ENCODE peak calls at places on chromosomes 5 and 9, in six cellular contexts. One of them, this sample, is unnamed.

GRCh38 chr9:109232449-109232848 is 65.4 kb upstream of the FRRS1L start:
- DNase-seq in tibial artery: no peak
- DNase-seq in mesendoderm: no peak
- DNase-seq in GM23248: peak; percentile 91
- DNase-seq in adipocyte: peak; percentile 30
- DNase-seq in RWPE2: no peak
- DNase-seq in this sample: no peak

GRCh38 chr9:113139225-113139829 is 11.5 kb upstream of the SLC31A2 start:
- DNase-seq in adipocyte: no peak
- DNase-seq in mesendoderm: no peak
- DNase-seq in tibial artery: no peak
- DNase-seq in RWPE2: no peak
- DNase-seq in GM23248: no peak
- DNase-seq in this sample: no peak

GRCh38 chr5:2284678-2285077 is 402.0 kb upstream of the IRX4 start:
- DNase-seq in adipocyte: no peak
- DNase-seq in RWPE2: no peak
- DNase-seq in GM23248: no peak
- DNase-seq in tibial artery: no peak
- DNase-seq in mesendoderm: no peak
- DNase-seq in this sample: no peak

GRCh38 chr9:132742821-132743311 is 72.6 kb downstream of the GTF3C4 start:
- DNase-seq in adipocyte: no peak
- DNase-seq in tibial artery: peak; percentile 47
- DNase-seq in mesendoderm: no peak
- DNase-seq in RWPE2: no peak
- DNase-seq in GM23248: no peak
- DNase-seq in this sample: peak; percentile 78

GRCh38 chr5:163579729-163580128 is 74.3 kb downstream of the MAT2B start:
- DNase-seq in adipocyte: no peak
- DNase-seq in GM23248: no peak
- DNase-seq in RWPE2: no peak
- DNase-seq in tibial artery: no peak
- DNase-seq in mesendoderm: no peak
- DNase-seq in this sample: no peak

GRCh38 chr5:80177236-80177635 is 78.6 kb downstream of the SERINC5 start:
- DNase-seq in adipocyte: no peak
- DNase-seq in RWPE2: no peak
- DNase-seq in GM23248: no peak
- DNase-seq in mesendoderm: no peak
- DNase-seq in tibial artery: no peak
- DNase-seq in this sample: no peak

GRCh38 chr9:72929542-72929941 is 23.3 kb downstream of the ALDH1A1 start:
- DNase-seq in RWPE2: no peak
- DNase-seq in mesendoderm: no peak
- DNase-seq in GM23248: no peak
- DNase-seq in tibial artery: no peak
- DNase-seq in adipocyte: no peak
- DNase-seq in this sample: no peak

GRCh38 chr5:178314066-178314660 is 81.6 kb upstream of the PHYKPL start:
- DNase-seq in mesendoderm: no peak
- DNase-seq in adipocyte: no peak
- DNase-seq in tibial artery: no peak
- DNase-seq in GM23248: no peak
- DNase-seq in RWPE2: peak; percentile 43
- DNase-seq in this sample: no peak

GRCh38 chr5:151454166-151454565 is 6.8 kb downstream of the SLC36A1 start:
- DNase-seq in tibial artery: no peak
- DNase-seq in adipocyte: peak; percentile 29
- DNase-seq in GM23248: no peak
- DNase-seq in RWPE2: no peak
- DNase-seq in mesendoderm: peak; percentile 21
- DNase-seq in this sample: peak; percentile 16

GRCh38 chr5:34915856-34916192 is 313 bp downstream of the BRIX1 start:
- DNase-seq in GM23248: peak; percentile 50
- DNase-seq in adipocyte: peak; percentile 47
- DNase-seq in tibial artery: no peak
- DNase-seq in RWPE2: no peak
- DNase-seq in mesendoderm: no peak
- DNase-seq in this sample: no peak

GRCh38 chr9:93193373-93193725 is 9.4 kb downstream of the WNK2 start:
- DNase-seq in mesendoderm: no peak
- DNase-seq in adipocyte: no peak
- DNase-seq in tibial artery: no peak
- DNase-seq in RWPE2: no peak
- DNase-seq in GM23248: no peak
- DNase-seq in this sample: peak; percentile 73

GRCh38 chr5:73948720-73949119 is 322.7 kb downstream of the ARHGEF28 start:
- DNase-seq in adipocyte: peak; percentile 43
- DNase-seq in mesendoderm: no peak
- DNase-seq in tibial artery: no peak
- DNase-seq in RWPE2: no peak
- DNase-seq in GM23248: peak; percentile 72
- DNase-seq in this sample: no peak

GRCh38 chr9:20981486-20981885 is 50.0 kb downstream of the HACD4 start:
- DNase-seq in mesendoderm: no peak
- DNase-seq in tibial artery: no peak
- DNase-seq in GM23248: peak; percentile 74
- DNase-seq in adipocyte: peak; percentile 88
- DNase-seq in RWPE2: no peak
- DNase-seq in this sample: no peak

GRCh38 chr9:120481248-120481647 is 98.7 kb downstream of the CDK5RAP2 start:
- DNase-seq in GM23248: peak; percentile 29
- DNase-seq in RWPE2: no peak
- DNase-seq in mesendoderm: no peak
- DNase-seq in adipocyte: no peak
- DNase-seq in tibial artery: no peak
- DNase-seq in this sample: no peak

GRCh38 chr9:113886003-113886324 is 9.9 kb downstream of the ZNF618 start:
- DNase-seq in mesendoderm: no peak
- DNase-seq in RWPE2: no peak
- DNase-seq in adipocyte: no peak
- DNase-seq in tibial artery: no peak
- DNase-seq in GM23248: peak; percentile 45
- DNase-seq in this sample: no peak

GRCh38 chr5:59810041-59810440 is 83.5 kb downstream of the PDE4D start:
- DNase-seq in mesendoderm: peak; percentile 58
- DNase-seq in GM23248: peak; percentile 77
- DNase-seq in tibial artery: peak; percentile 86
- DNase-seq in adipocyte: peak; percentile 91
- DNase-seq in RWPE2: peak; percentile 64
- DNase-seq in this sample: peak; percentile 49

GRCh38 chr5:73104326-73104725 is 16.0 kb upstream of the TMEM171 start:
- DNase-seq in adipocyte: no peak
- DNase-seq in RWPE2: no peak
- DNase-seq in GM23248: no peak
- DNase-seq in tibial artery: no peak
- DNase-seq in mesendoderm: no peak
- DNase-seq in this sample: no peak

GRCh38 chr5:93073547-93073946 is 507.5 kb downstream of the NR2F1-AS1 start:
- DNase-seq in RWPE2: no peak
- DNase-seq in tibial artery: no peak
- DNase-seq in GM23248: no peak
- DNase-seq in mesendoderm: peak; percentile 8
- DNase-seq in adipocyte: no peak
- DNase-seq in this sample: no peak

GRCh38 chr5:93076566-93076965 is 504.5 kb downstream of the NR2F1-AS1 start:
- DNase-seq in GM23248: no peak
- DNase-seq in RWPE2: no peak
- DNase-seq in tibial artery: no peak
- DNase-seq in adipocyte: no peak
- DNase-seq in mesendoderm: no peak
- DNase-seq in this sample: no peak

GRCh38 chr5:93076096-93076495 is 504.9 kb downstream of the NR2F1-AS1 start:
- DNase-seq in RWPE2: no peak
- DNase-seq in adipocyte: no peak
- DNase-seq in tibial artery: no peak
- DNase-seq in GM23248: peak; percentile 32
- DNase-seq in mesendoderm: no peak
- DNase-seq in this sample: no peak

GRCh38 chr5:93079046-93079445 is 502.0 kb downstream of the NR2F1-AS1 start:
- DNase-seq in mesendoderm: no peak
- DNase-seq in tibial artery: no peak
- DNase-seq in RWPE2: no peak
- DNase-seq in GM23248: no peak
- DNase-seq in adipocyte: no peak
- DNase-seq in this sample: no peak

DNA sequence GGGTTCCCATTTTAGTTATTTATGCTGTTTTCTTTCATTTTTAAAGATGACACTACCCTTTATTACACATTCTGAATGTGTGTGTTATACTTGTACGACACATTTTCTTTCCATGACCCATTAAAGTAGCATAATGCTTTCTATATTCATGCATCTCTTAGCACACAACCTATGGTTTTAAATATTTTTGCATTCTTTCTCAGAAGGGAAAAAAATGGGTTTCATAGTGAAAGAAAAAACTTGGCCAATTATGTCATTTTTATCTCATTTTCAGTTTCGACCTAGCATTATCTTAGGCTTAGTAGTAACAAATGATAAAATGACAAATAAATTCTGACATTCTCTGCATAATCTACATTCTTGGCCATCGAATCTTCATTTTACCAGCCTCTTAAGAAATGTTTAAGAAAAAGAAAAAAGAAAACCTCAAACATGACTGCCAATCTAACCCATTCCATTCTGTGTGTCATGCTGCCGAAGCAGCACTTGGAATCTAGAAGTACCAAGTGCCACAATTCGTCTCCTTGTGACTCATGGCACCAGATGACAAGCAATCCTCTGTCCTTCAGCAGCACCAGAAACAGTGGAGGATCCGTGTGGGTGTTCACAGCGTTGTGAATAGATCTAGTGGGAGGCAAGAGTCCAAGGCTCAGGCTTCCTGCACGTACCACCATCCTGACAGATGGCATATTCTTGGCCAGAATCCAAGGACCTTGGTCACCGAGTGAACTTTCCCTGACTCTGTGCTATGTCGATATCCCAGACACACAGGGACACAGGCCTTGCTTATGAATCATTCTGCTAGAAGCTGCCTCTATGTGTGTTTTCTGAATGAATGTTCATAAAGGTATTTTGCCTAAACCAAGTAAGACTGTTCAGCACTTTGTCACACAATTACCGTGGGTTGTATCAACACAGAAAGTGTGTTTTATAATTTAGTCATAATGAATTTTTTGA is 502.7 kb downstream of the NR2F1-AS1 start:
- DNase-seq in RWPE2: peak; percentile 79
- DNase-seq in GM23248: peak; percentile 97
- DNase-seq in adipocyte: peak; percentile 89
- DNase-seq in mesendoderm: peak; percentile 11
- DNase-seq in tibial artery: peak; percentile 67
- DNase-seq in this sample: no peak
- H3K4me3 ChIP-seq in RWPE2: no peak overlapping the region
- H3K4me3 ChIP-seq in GM23248: peak overlapping the region; percentile 47
- H3K4me3 ChIP-seq in adipocyte: peak overlapping the region; percentile 57
- H3K4me3 ChIP-seq in mesendoderm: no peak overlapping the region
- H3K4me3 ChIP-seq in tibial artery: no peak overlapping the region
- H3K4me3 ChIP-seq in this sample: no peak overlapping the region

GRCh38 chr5:78253201-78253600 is 41.3 kb downstream of the AP3B1 start:
- DNase-seq in tibial artery: no peak
- DNase-seq in GM23248: no peak
- DNase-seq in RWPE2: no peak
- DNase-seq in mesendoderm: no peak
- DNase-seq in adipocyte: no peak
- DNase-seq in this sample: no peak

GRCh38 chr5:78252715-78253114 is 41.8 kb downstream of the AP3B1 start:
- DNase-seq in tibial artery: no peak
- DNase-seq in adipocyte: no peak
- DNase-seq in GM23248: no peak
- DNase-seq in RWPE2: no peak
- DNase-seq in mesendoderm: no peak
- DNase-seq in this sample: no peak

DNA sequence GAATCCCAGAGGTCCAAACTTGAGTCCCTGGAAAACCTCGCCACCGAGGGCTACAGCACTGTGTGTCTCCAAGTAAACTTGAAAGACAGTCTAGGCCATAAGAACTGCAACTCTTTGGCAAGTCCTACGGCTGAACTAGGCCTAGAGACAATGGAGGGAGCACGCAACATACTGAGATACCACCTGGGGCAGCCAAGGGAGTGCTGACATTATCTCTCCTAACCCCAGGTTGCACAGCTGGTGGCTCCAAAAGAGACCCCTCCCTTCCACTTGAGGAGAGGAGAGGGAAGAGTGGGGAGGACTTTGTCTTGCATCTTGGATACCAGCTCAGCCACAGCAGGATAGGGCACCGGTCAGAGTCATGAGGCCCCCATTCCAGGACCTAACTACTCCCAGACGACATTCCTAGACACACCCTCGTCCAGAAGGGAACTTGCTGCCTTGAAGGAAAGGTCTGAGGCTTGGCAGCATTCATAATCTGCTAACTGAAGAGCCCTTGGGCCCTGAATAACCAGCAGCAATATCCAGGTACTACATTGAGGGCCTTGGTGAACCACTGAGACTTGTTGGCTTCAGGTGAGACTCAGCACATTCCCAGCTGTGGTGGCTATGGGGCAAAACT is 42.7 kb downstream of the AP3B1 start:
- DNase-seq in tibial artery: no peak
- DNase-seq in RWPE2: no peak
- DNase-seq in adipocyte: no peak
- DNase-seq in mesendoderm: peak; percentile 39
- DNase-seq in GM23248: no peak
- DNase-seq in this sample: no peak
- H3K36me3 ChIP-seq in tibial artery: no peaks in the 10 kb centered on the region
- H3K36me3 ChIP-seq in RWPE2: peaks cover 19% of the 10 kb centered on the region
- H3K36me3 ChIP-seq in adipocyte: peaks cover 11% of the 10 kb centered on the region
- H3K36me3 ChIP-seq in mesendoderm: no peaks in the 10 kb centered on the region
- H3K36me3 ChIP-seq in GM23248: no peaks in the 10 kb centered on the region
- H3K36me3 ChIP-seq in this sample: no peaks in the 10 kb centered on the region

GRCh38 chr5:148792649-148793048 is 33.8 kb upstream of the ADRB2 start:
- DNase-seq in mesendoderm: no peak
- DNase-seq in RWPE2: no peak
- DNase-seq in GM23248: no peak
- DNase-seq in adipocyte: no peak
- DNase-seq in tibial artery: no peak
- DNase-seq in this sample: no peak

GRCh38 chr5:148791696-148792095 is 34.7 kb upstream of the ADRB2 start:
- DNase-seq in adipocyte: no peak
- DNase-seq in mesendoderm: no peak
- DNase-seq in GM23248: no peak
- DNase-seq in RWPE2: no peak
- DNase-seq in tibial artery: no peak
- DNase-seq in this sample: no peak

GRCh38 chr5:148791334-148791667 is 35.1 kb upstream of the ADRB2 start:
- DNase-seq in adipocyte: no peak
- DNase-seq in GM23248: peak; percentile 74
- DNase-seq in tibial artery: no peak
- DNase-seq in RWPE2: no peak
- DNase-seq in mesendoderm: no peak
- DNase-seq in this sample: no peak

GRCh38 chr5:148788636-148789035 is 37.8 kb upstream of the ADRB2 start:
- DNase-seq in adipocyte: no peak
- DNase-seq in tibial artery: no peak
- DNase-seq in RWPE2: no peak
- DNase-seq in mesendoderm: peak; percentile 25
- DNase-seq in GM23248: peak; percentile 22
- DNase-seq in this sample: no peak

GRCh38 chr5:148790545-148791333 is 35.7 kb upstream of the ADRB2 start:
- DNase-seq in mesendoderm: no peak
- DNase-seq in adipocyte: no peak
- DNase-seq in tibial artery: no peak
- DNase-seq in RWPE2: peak; percentile 76
- DNase-seq in GM23248: no peak
- DNase-seq in this sample: no peak
- H3K27me3 ChIP-seq in mesendoderm: no peaks in the 10 kb centered on the region
- H3K27me3 ChIP-seq in adipocyte: no peaks in the 10 kb centered on the region
- H3K27me3 ChIP-seq in tibial artery: no peaks in the 10 kb centered on the region
- H3K27me3 ChIP-seq in RWPE2: no peaks in the 10 kb centered on the region
- H3K27me3 ChIP-seq in GM23248: no peaks in the 10 kb centered on the region
- H3K27me3 ChIP-seq in this sample: no peaks in the 10 kb centered on the region

GRCh38 chr9:2210201-2210600 is 195.1 kb downstream of the SMARCA2 start:
- DNase-seq in RWPE2: no peak
- DNase-seq in GM23248: peak; percentile 65
- DNase-seq in adipocyte: no peak
- DNase-seq in tibial artery: no peak
- DNase-seq in mesendoderm: no peak
- DNase-seq in this sample: no peak
- H3K4me3 ChIP-seq in RWPE2: no peak overlapping the region
- H3K4me3 ChIP-seq in GM23248: no peak overlapping the region
- H3K4me3 ChIP-seq in adipocyte: no peak overlapping the region
- H3K4me3 ChIP-seq in tibial artery: no peak overlapping the region
- H3K4me3 ChIP-seq in mesendoderm: no peak overlapping the region
- H3K4me3 ChIP-seq in this sample: no peak overlapping the region